ENCODE peak calls at places on chromosomes 3 and 15, in four cellular contexts. E is PC-3, D is T-cell, P is choroid plexus epithelial cell. F is an unnamed sample.

GRCh38 chr3:171875923-171876412 is 32.8 kb downstream of the TMEM212 start:
- DNase-seq in E (peak; percentile 21), D (no peak), P (peak; percentile 68), F (peak; percentile 91)

GRCh38 chr3:157104521-157104920 is 55.4 kb downstream of the CCNL1 start:
- DNase-seq in E (peak; percentile 79), D (no peak), P (no peak), F (no peak)

GRCh38 chr3:165443664-165444063 is 247.5 kb upstream of the SLITRK3 start:
- DNase-seq in E (no peak), D (no peak), P (no peak), F (no peak)

GRCh38 chr3:153628591-153628990 is 466.6 kb downstream of the RAP2B start:
- DNase-seq in E (no peak), D (no peak), P (no peak), F (no peak)

GRCh38 chr3:13152826-13153710 is 79.8 kb upstream of the IQSEC1 start:
- DNase-seq in E (no peak), D (no peak), P (no peak), F (no peak)

GRCh38 chr15:29570931-29571727 is 251.1 kb downstream of the TJP1 start:
- DNase-seq in E (peak; percentile 10), D (no peak), P (peak; percentile 18), F (peak; percentile 12)

GRCh38 chr3:69016901-69017300 is 3.4 kb upstream of the EOGT start:
- DNase-seq in E (no peak), D (no peak), P (no peak), F (no peak)

GRCh38 chr3:184582583-184582982 is 21.0 kb downstream of the EPHB3 start:
- DNase-seq in E (no peak), D (no peak), P (peak; percentile 61), F (no peak)

GRCh38 chr3:129173206-129173605 is 10.5 kb downstream of the CNBP start:
- DNase-seq in E (no peak), D (no peak), P (no peak), F (no peak)

GRCh38 chr15:38683382-38684242 is 119.0 kb upstream of the RASGRP1 start:
- DNase-seq in E (peak; percentile 65), D (peak; percentile 68), P (peak; percentile 73), F (peak; percentile 16)